ENCODE peak calls at places on chromosomes 3 and 15, in eight cellular contexts. One of them, this sample, is unnamed.

GRCh38 chr3:32405711-32406323 is 14.2 kb downstream of the CMTM7 start:
- DNase-seq in esophagus squamous epithelium: no peak
- DNase-seq in osteoblast: no peak
- DNase-seq in fibroblast of pulmonary artery: peak
- DNase-seq in lung: no peak
- DNase-seq in fibroblast of the aortic adventitia: no peak
- DNase-seq in CD8-positive, alpha-beta T cell: no peak
- DNase-seq in Peyer's patch: no peak
- DNase-seq in this sample: no peak

GRCh38 chr15:80473574-80474223 is 69.5 kb downstream of the ARNT2 start:
- DNase-seq in esophagus squamous epithelium: no peak
- DNase-seq in osteoblast: no peak
- DNase-seq in fibroblast of pulmonary artery: no peak
- DNase-seq in lung: no peak
- DNase-seq in fibroblast of the aortic adventitia: no peak
- DNase-seq in CD8-positive, alpha-beta T cell: no peak
- DNase-seq in Peyer's patch: no peak
- DNase-seq in this sample: no peak

GRCh38 chr15:38226867-38227266 is 25.8 kb upstream of the SPRED1 start:
- DNase-seq in esophagus squamous epithelium: no peak
- DNase-seq in osteoblast: no peak
- DNase-seq in fibroblast of pulmonary artery: peak
- DNase-seq in lung: peak
- DNase-seq in fibroblast of the aortic adventitia: peak
- DNase-seq in CD8-positive, alpha-beta T cell: no peak
- DNase-seq in Peyer's patch: no peak
- DNase-seq in this sample: peak

GRCh38 chr3:51637941-51638471 is 33.0 kb upstream of the TEX264 start:
- DNase-seq in esophagus squamous epithelium: no peak
- DNase-seq in osteoblast: no peak
- DNase-seq in fibroblast of pulmonary artery: peak
- DNase-seq in lung: peak
- DNase-seq in fibroblast of the aortic adventitia: peak
- DNase-seq in CD8-positive, alpha-beta T cell: no peak
- DNase-seq in Peyer's patch: no peak
- DNase-seq in this sample: peak

GRCh38 chr3:138948371-138949001 is 1.5 kb downstream of the FOXL2NB start:
- DNase-seq in esophagus squamous epithelium: no peak
- DNase-seq in osteoblast: no peak
- DNase-seq in fibroblast of pulmonary artery: no peak
- DNase-seq in lung: no peak
- DNase-seq in fibroblast of the aortic adventitia: no peak
- DNase-seq in CD8-positive, alpha-beta T cell: no peak
- DNase-seq in Peyer's patch: no peak
- DNase-seq in this sample: no peak

GRCh38 chr3:72343078-72343477 is 505.2 kb downstream of the SHQ1 start:
- DNase-seq in esophagus squamous epithelium: no peak
- DNase-seq in osteoblast: no peak
- DNase-seq in fibroblast of pulmonary artery: no peak
- DNase-seq in lung: no peak
- DNase-seq in fibroblast of the aortic adventitia: peak
- DNase-seq in CD8-positive, alpha-beta T cell: no peak
- DNase-seq in Peyer's patch: no peak
- DNase-seq in this sample: peak

GRCh38 chr3:39707314-39707909 is 102.0 kb upstream of the MYRIP start:
- DNase-seq in esophagus squamous epithelium: no peak
- DNase-seq in osteoblast: peak
- DNase-seq in fibroblast of pulmonary artery: peak
- DNase-seq in lung: no peak
- DNase-seq in fibroblast of the aortic adventitia: peak
- DNase-seq in CD8-positive, alpha-beta T cell: no peak
- DNase-seq in Peyer's patch: no peak
- DNase-seq in this sample: peak

GRCh38 chr3:20527368-20527767 is 341.4 kb upstream of the SGO1 start:
- DNase-seq in esophagus squamous epithelium: no peak
- DNase-seq in osteoblast: no peak
- DNase-seq in fibroblast of pulmonary artery: no peak
- DNase-seq in lung: no peak
- DNase-seq in fibroblast of the aortic adventitia: no peak
- DNase-seq in CD8-positive, alpha-beta T cell: no peak
- DNase-seq in Peyer's patch: no peak
- DNase-seq in this sample: no peak

GRCh38 chr3:25706213-25706612 is 41.5 kb upstream of the TOP2B start:
- DNase-seq in esophagus squamous epithelium: no peak
- DNase-seq in osteoblast: no peak
- DNase-seq in fibroblast of pulmonary artery: no peak
- DNase-seq in lung: no peak
- DNase-seq in fibroblast of the aortic adventitia: no peak
- DNase-seq in CD8-positive, alpha-beta T cell: no peak
- DNase-seq in Peyer's patch: no peak
- DNase-seq in this sample: no peak

GRCh38 chr3:186519021-186519658 is 25.0 kb downstream of the CRYGS start:
- DNase-seq in esophagus squamous epithelium: no peak
- DNase-seq in osteoblast: no peak
- DNase-seq in fibroblast of pulmonary artery: no peak
- DNase-seq in lung: no peak
- DNase-seq in fibroblast of the aortic adventitia: no peak
- DNase-seq in CD8-positive, alpha-beta T cell: peak
- DNase-seq in Peyer's patch: peak
- DNase-seq in this sample: no peak

GRCh38 chr15:80835338-80835737 is 56.2 kb downstream of the CEMIP start:
- DNase-seq in esophagus squamous epithelium: no peak
- DNase-seq in osteoblast: peak
- DNase-seq in fibroblast of pulmonary artery: no peak
- DNase-seq in lung: no peak
- DNase-seq in fibroblast of the aortic adventitia: no peak
- DNase-seq in CD8-positive, alpha-beta T cell: no peak
- DNase-seq in Peyer's patch: no peak
- DNase-seq in this sample: no peak

GRCh38 chr3:50390523-50391177 is 31.3 kb upstream of the TMEM115 start:
- DNase-seq in esophagus squamous epithelium: no peak
- DNase-seq in osteoblast: no peak
- DNase-seq in fibroblast of pulmonary artery: no peak
- DNase-seq in lung: peak
- DNase-seq in fibroblast of the aortic adventitia: no peak
- DNase-seq in CD8-positive, alpha-beta T cell: no peak
- DNase-seq in Peyer's patch: no peak
- DNase-seq in this sample: no peak

GRCh38 chr3:13073042-13073906 is at the start of gene IQSEC1:
- DNase-seq in esophagus squamous epithelium: no peak
- DNase-seq in osteoblast: peak
- DNase-seq in fibroblast of pulmonary artery: no peak
- DNase-seq in lung: no peak
- DNase-seq in fibroblast of the aortic adventitia: no peak
- DNase-seq in CD8-positive, alpha-beta T cell: peak
- DNase-seq in Peyer's patch: peak
- DNase-seq in this sample: no peak

GRCh38 chr3:49901351-49902339 is 2.0 kb downstream of the MST1R start:
- DNase-seq in esophagus squamous epithelium: no peak
- DNase-seq in osteoblast: peak
- DNase-seq in fibroblast of pulmonary artery: no peak
- DNase-seq in lung: no peak
- DNase-seq in fibroblast of the aortic adventitia: peak
- DNase-seq in CD8-positive, alpha-beta T cell: no peak
- DNase-seq in Peyer's patch: no peak
- DNase-seq in this sample: peak

GRCh38 chr15:44033894-44034293 is 161.2 kb downstream of the FRMD5 start:
- DNase-seq in esophagus squamous epithelium: no peak
- DNase-seq in osteoblast: no peak
- DNase-seq in fibroblast of pulmonary artery: peak
- DNase-seq in lung: no peak
- DNase-seq in fibroblast of the aortic adventitia: peak
- DNase-seq in CD8-positive, alpha-beta T cell: no peak
- DNase-seq in Peyer's patch: no peak
- DNase-seq in this sample: peak

GRCh38 chr3:177443469-177443868 is 246.2 kb upstream of the TBL1XR1 start:
- DNase-seq in esophagus squamous epithelium: no peak
- DNase-seq in osteoblast: no peak
- DNase-seq in fibroblast of pulmonary artery: peak
- DNase-seq in lung: no peak
- DNase-seq in fibroblast of the aortic adventitia: peak
- DNase-seq in CD8-positive, alpha-beta T cell: no peak
- DNase-seq in Peyer's patch: no peak
- DNase-seq in this sample: peak

GRCh38 chr3:120429921-120430361 is 20.9 kb downstream of the FSTL1 start:
- DNase-seq in esophagus squamous epithelium: no peak
- DNase-seq in osteoblast: no peak
- DNase-seq in fibroblast of pulmonary artery: no peak
- DNase-seq in lung: no peak
- DNase-seq in fibroblast of the aortic adventitia: peak
- DNase-seq in CD8-positive, alpha-beta T cell: no peak
- DNase-seq in Peyer's patch: no peak
- DNase-seq in this sample: peak

GRCh38 chr3:184716652-184717607 is 5.1 kb upstream of the MAGEF1 start:
- DNase-seq in esophagus squamous epithelium: no peak
- DNase-seq in osteoblast: peak
- DNase-seq in fibroblast of pulmonary artery: peak
- DNase-seq in lung: peak
- DNase-seq in fibroblast of the aortic adventitia: peak
- DNase-seq in CD8-positive, alpha-beta T cell: peak
- DNase-seq in Peyer's patch: no peak
- DNase-seq in this sample: peak

GRCh38 chr3:15875016-15875689 is 77.4 kb upstream of the ANKRD28 start:
- DNase-seq in esophagus squamous epithelium: no peak
- DNase-seq in osteoblast: peak
- DNase-seq in fibroblast of pulmonary artery: peak
- DNase-seq in lung: no peak
- DNase-seq in fibroblast of the aortic adventitia: peak
- DNase-seq in CD8-positive, alpha-beta T cell: no peak
- DNase-seq in Peyer's patch: no peak
- DNase-seq in this sample: peak

GRCh38 chr3:120875989-120876388 is 32.0 kb upstream of the STXBP5L start:
- DNase-seq in esophagus squamous epithelium: no peak
- DNase-seq in osteoblast: no peak
- DNase-seq in fibroblast of pulmonary artery: peak
- DNase-seq in lung: no peak
- DNase-seq in fibroblast of the aortic adventitia: peak
- DNase-seq in CD8-positive, alpha-beta T cell: no peak
- DNase-seq in Peyer's patch: no peak
- DNase-seq in this sample: no peak

GRCh38 chr15:49718234-49718633 is 97.4 kb downstream of the DTWD1 start:
- DNase-seq in esophagus squamous epithelium: no peak
- DNase-seq in osteoblast: peak
- DNase-seq in fibroblast of pulmonary artery: peak
- DNase-seq in lung: no peak
- DNase-seq in fibroblast of the aortic adventitia: peak
- DNase-seq in CD8-positive, alpha-beta T cell: no peak
- DNase-seq in Peyer's patch: no peak
- DNase-seq in this sample: peak

GRCh38 chr3:30984855-30985793 is 90.7 kb upstream of the GADL1 start:
- DNase-seq in esophagus squamous epithelium: no peak
- DNase-seq in osteoblast: no peak
- DNase-seq in fibroblast of pulmonary artery: peak
- DNase-seq in lung: no peak
- DNase-seq in fibroblast of the aortic adventitia: peak
- DNase-seq in CD8-positive, alpha-beta T cell: no peak
- DNase-seq in Peyer's patch: no peak
- DNase-seq in this sample: no peak

GRCh38 chr15:64029111-64029510 is 17.2 kb downstream of the DAPK2 start:
- DNase-seq in esophagus squamous epithelium: no peak
- DNase-seq in osteoblast: no peak
- DNase-seq in fibroblast of pulmonary artery: no peak
- DNase-seq in lung: no peak
- DNase-seq in fibroblast of the aortic adventitia: no peak
- DNase-seq in CD8-positive, alpha-beta T cell: no peak
- DNase-seq in Peyer's patch: no peak
- DNase-seq in this sample: no peak

GRCh38 chr3:102756706-102757105 is 321.9 kb downstream of the ZPLD1 start:
- DNase-seq in esophagus squamous epithelium: no peak
- DNase-seq in osteoblast: no peak
- DNase-seq in fibroblast of pulmonary artery: no peak
- DNase-seq in lung: no peak
- DNase-seq in fibroblast of the aortic adventitia: no peak
- DNase-seq in CD8-positive, alpha-beta T cell: no peak
- DNase-seq in Peyer's patch: no peak
- DNase-seq in this sample: no peak

GRCh38 chr3:901953-902778 is 190.7 kb upstream of the CNTN6 start:
- DNase-seq in esophagus squamous epithelium: no peak
- DNase-seq in osteoblast: no peak
- DNase-seq in fibroblast of pulmonary artery: peak
- DNase-seq in lung: no peak
- DNase-seq in fibroblast of the aortic adventitia: peak
- DNase-seq in CD8-positive, alpha-beta T cell: no peak
- DNase-seq in Peyer's patch: no peak
- DNase-seq in this sample: no peak

GRCh38 chr3:10651506-10651905 is 146.1 kb upstream of the ATP2B2 start:
- DNase-seq in esophagus squamous epithelium: no peak
- DNase-seq in osteoblast: no peak
- DNase-seq in fibroblast of pulmonary artery: no peak
- DNase-seq in lung: no peak
- DNase-seq in fibroblast of the aortic adventitia: no peak
- DNase-seq in CD8-positive, alpha-beta T cell: no peak
- DNase-seq in Peyer's patch: no peak
- DNase-seq in this sample: no peak
- TF ChIP-seq CTCF in esophagus squamous epithelium: no peak
- TF ChIP-seq CTCF in osteoblast: no peak
- TF ChIP-seq CTCF in fibroblast of pulmonary artery: no peak
- TF ChIP-seq CTCF in lung: no peak
- TF ChIP-seq CTCF in fibroblast of the aortic adventitia: no peak
- TF ChIP-seq CTCF in CD8-positive, alpha-beta T cell: no peak
- TF ChIP-seq CTCF in Peyer's patch: no peak
- TF ChIP-seq CTCF in this sample: no peak

GRCh38 chr15:67779160-67780111 is 45.9 kb upstream of the SKOR1 start:
- DNase-seq in esophagus squamous epithelium: no peak
- DNase-seq in osteoblast: no peak
- DNase-seq in fibroblast of pulmonary artery: no peak
- DNase-seq in lung: no peak
- DNase-seq in fibroblast of the aortic adventitia: no peak
- DNase-seq in CD8-positive, alpha-beta T cell: no peak
- DNase-seq in Peyer's patch: no peak
- DNase-seq in this sample: no peak
- H3K4me3 ChIP-seq in esophagus squamous epithelium: no peak
- H3K4me3 ChIP-seq in osteoblast: no peak
- H3K4me3 ChIP-seq in fibroblast of pulmonary artery: no peak
- H3K4me3 ChIP-seq in lung: no peak
- H3K4me3 ChIP-seq in fibroblast of the aortic adventitia: no peak
- H3K4me3 ChIP-seq in CD8-positive, alpha-beta T cell: no peak
- H3K4me3 ChIP-seq in Peyer's patch: no peak
- H3K4me3 ChIP-seq in this sample: no peak

DNA sequence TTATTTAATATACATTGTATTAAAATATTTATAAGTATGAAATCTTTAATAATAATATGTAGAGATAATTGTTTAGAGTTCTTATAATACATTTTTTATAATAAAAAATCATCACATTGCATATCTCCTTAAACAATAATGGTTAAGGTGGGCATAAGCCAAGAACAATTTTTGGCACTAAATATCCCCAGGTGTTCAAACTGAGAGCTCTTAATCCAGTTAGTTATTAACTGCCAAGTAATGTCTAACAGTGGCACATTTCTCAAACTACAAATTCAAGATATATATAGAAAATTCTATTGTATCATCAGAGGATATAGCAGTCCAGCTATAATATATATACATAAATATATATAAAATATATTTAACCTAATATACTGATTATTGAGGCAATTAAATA is 680.8 kb downstream of the SI start:
- DNase-seq in esophagus squamous epithelium: no peak
- DNase-seq in osteoblast: no peak
- DNase-seq in fibroblast of pulmonary artery: no peak
- DNase-seq in lung: no peak
- DNase-seq in fibroblast of the aortic adventitia: no peak
- DNase-seq in CD8-positive, alpha-beta T cell: no peak
- DNase-seq in Peyer's patch: no peak
- DNase-seq in this sample: no peak
- TF ChIP-seq CTCF in esophagus squamous epithelium: no peak
- TF ChIP-seq CTCF in osteoblast: no peak
- TF ChIP-seq CTCF in fibroblast of pulmonary artery: no peak
- TF ChIP-seq CTCF in lung: no peak
- TF ChIP-seq CTCF in fibroblast of the aortic adventitia: no peak
- TF ChIP-seq CTCF in CD8-positive, alpha-beta T cell: no peak
- TF ChIP-seq CTCF in Peyer's patch: no peak
- TF ChIP-seq CTCF in this sample: no peak

GRCh38 chr3:17743660-17743995 is 1.2 kb upstream of the TBC1D5 start:
- DNase-seq in esophagus squamous epithelium: no peak
- DNase-seq in osteoblast: no peak
- DNase-seq in fibroblast of pulmonary artery: no peak
- DNase-seq in lung: no peak
- DNase-seq in fibroblast of the aortic adventitia: no peak
- DNase-seq in CD8-positive, alpha-beta T cell: no peak
- DNase-seq in Peyer's patch: no peak
- DNase-seq in this sample: no peak
- H3K4me3 ChIP-seq in esophagus squamous epithelium: no peak
- H3K4me3 ChIP-seq in osteoblast: no peak
- H3K4me3 ChIP-seq in fibroblast of pulmonary artery: no peak
- H3K4me3 ChIP-seq in lung: no peak
- H3K4me3 ChIP-seq in fibroblast of the aortic adventitia: no peak
- H3K4me3 ChIP-seq in CD8-positive, alpha-beta T cell: no peak
- H3K4me3 ChIP-seq in Peyer's patch: no peak
- H3K4me3 ChIP-seq in this sample: no peak

This sample was measured in AG10803.